ENCODE peak calls at places on chromosomes 4 and X, in four cellular contexts. S is stomach, T is EH, N is NB4. W is an unnamed sample.

GRCh38 chr4:39452860-39453587 is 5.7 kb downstream of the RPL9 start:
- DNase-seq in N (no peak), S (no peak), T (no peak), W (no peak)

GRCh38 chrX:119552508-119552907 is 12.7 kb downstream of the STEEP1 start:
- DNase-seq in N (no peak), T (peak), S (no peak), W (no peak)

GRCh38 chr4:2797545-2798305 is 4.8 kb downstream of the SH3BP2 start:
- DNase-seq in T (no peak), S (peak), N (peak), W (no peak)

GRCh38 chr4:159292137-159292896 is 189.4 kb downstream of the RAPGEF2 start:
- DNase-seq in S (no peak), T (no peak), N (no peak), W (no peak)

GRCh38 chr4:24655326-24655725 is 71.0 kb upstream of the DHX15 start:
- DNase-seq in S (no peak), N (no peak), T (no peak), W (no peak)

GRCh38 chr4:156906325-156906724 is 65.3 kb downstream of the PDGFC start:
- DNase-seq in T (peak), N (no peak), S (no peak), W (no peak)

GRCh38 chrX:69032601-69033000 is 132.7 kb downstream of the PJA1 start:
- DNase-seq in T (no peak), S (no peak), N (no peak), W (no peak)

GRCh38 chr4:10521386-10521785 is 64.2 kb upstream of the ZNF518B start:
- DNase-seq in N (no peak), S (no peak), T (no peak), W (no peak)

GRCh38 chrX:25012793-25013592 is 2.8 kb downstream of the ARX start:
- DNase-seq in S (no peak), T (no peak), N (peak), W (no peak)

GRCh38 chr4:162869157-162869556 is 297.5 kb downstream of the NAF1 start:
- DNase-seq in N (no peak), S (no peak), T (no peak), W (no peak)

GRCh38 chr4:150342945-150343344 is 239.0 kb upstream of the MAB21L2 start:
- DNase-seq in N (no peak), T (no peak), S (no peak), W (no peak)

GRCh38 chrX:71671043-71671829 is 3.9 kb downstream of the LOC101059915 start:
- DNase-seq in S (no peak), T (no peak), N (no peak), W (no peak)

GRCh38 chr4:156388826-156389225 is 435.2 kb upstream of the CTSO start:
- DNase-seq in T (peak), S (no peak), N (no peak), W (no peak)

GRCh38 chr4:7051144-7051495 is 7.9 kb downstream of the TADA2B start:
- DNase-seq in N (no peak), T (no peak), S (no peak), W (no peak)

GRCh38 chrX:19647159-19647558 is 131.9 kb upstream of the MAP3K15 start:
- DNase-seq in T (no peak), S (no peak), N (no peak), W (no peak)

GRCh38 chrX:19904778-19905367 is 17.5 kb upstream of the SH3KBP1 start:
- DNase-seq in S (no peak), N (peak), T (peak), W (peak)